ENCODE peak calls at places on chromosomes 6 and 20, in nine cellular contexts. X, E, S, Y, O, Q, L, N and B are unnamed samples.

GRCh38 chr20:4880051-4880450 is 121.3 kb downstream of the SLC23A2 start:
- DNase-seq in O (no peak), L (no peak), N (no peak), Y (no peak), S (no peak), X (no peak), Q (no peak), E (no peak), B (no peak)

GRCh38 chr6:3258720-3259490 is at the start of gene PSMG4:
- DNase-seq in O (peak; percentile 25), Y (peak; percentile 84), S (peak; percentile 98), E (peak; percentile 90), N (peak; percentile 91), X (peak; percentile 83), L (peak; percentile 94), Q (peak; percentile 89), B (peak; percentile 71)

GRCh38 chr20:62197321-62197720 is 14.5 kb downstream of the MTG2 start:
- DNase-seq in X (no peak), S (no peak), Q (no peak), N (no peak), Y (no peak), E (no peak), O (no peak), L (no peak), B (no peak)

GRCh38 chr6:20211941-20212391 is 303 bp downstream of the MBOAT1 start:
- DNase-seq in O (no peak), Y (peak; percentile 39), L (peak; percentile 22), N (no peak), Q (no peak), S (peak; percentile 43), E (peak; percentile 80), X (peak; percentile 20), B (no peak)

GRCh38 chr20:31691646-31692275 is 30.9 kb downstream of the BCL2L1 start:
- DNase-seq in E (no peak), O (peak; percentile 52), N (no peak), S (no peak), Q (peak; percentile 49), X (no peak), Y (peak; percentile 75), L (no peak), B (no peak)

GRCh38 chr6:132471787-132472186 is 41.1 kb downstream of the STX7 start:
- DNase-seq in O (no peak), Y (no peak), N (no peak), L (no peak), S (no peak), Q (no peak), X (no peak), E (peak; percentile 64), B (no peak)

GRCh38 chr6:33668914-33669313 is 42.6 kb downstream of the UQCC2 start:
- DNase-seq in Q (no peak), X (peak; percentile 50), S (peak; percentile 58), E (no peak), L (no peak), Y (no peak), N (no peak), O (no peak), B (no peak)

GRCh38 chr6:128139519-128139918 is 238.7 kb upstream of the THEMIS start:
- DNase-seq in S (no peak), O (no peak), Y (peak; percentile 60), N (no peak), E (no peak), X (no peak), Q (no peak), L (no peak), B (no peak)

GRCh38 chr6:139539852-139540251 is 165.4 kb upstream of the CITED2 start:
- DNase-seq in O (peak; percentile 93), Y (peak; percentile 99), N (no peak), X (peak; percentile 96), L (peak; percentile 82), Q (no peak), E (no peak), S (no peak), B (peak; percentile 85)

GRCh38 chr6:108113557-108114519 is 39.3 kb upstream of the OSTM1 start:
- DNase-seq in N (no peak), Q (peak; percentile 8), X (no peak), L (peak; percentile 69), Y (peak; percentile 55), E (peak; percentile 38), S (peak; percentile 20), O (peak; percentile 11), B (no peak)

GRCh38 chr6:158853072-158853871 is 34.1 kb upstream of the EZR start:
- DNase-seq in Y (peak; percentile 85), X (peak; percentile 94), N (no peak), Q (no peak), E (peak; percentile 84), O (no peak), L (peak; percentile 84), S (peak; percentile 85), B (peak; percentile 52)

GRCh38 chr6:14141531-14141930 is 24.0 kb downstream of the CD83 start:
- DNase-seq in Q (no peak), E (peak; percentile 72), O (no peak), X (no peak), L (no peak), N (no peak), Y (no peak), S (no peak), B (no peak)

GRCh38 chr20:16477632-16478031 is 95.6 kb downstream of the KIF16B start:
- DNase-seq in X (no peak), Q (no peak), O (no peak), N (no peak), Y (peak; percentile 34), E (no peak), L (no peak), S (no peak), B (no peak)

GRCh38 chr6:56842602-56843475 is 112.1 kb upstream of the BEND6 start:
- DNase-seq in L (peak; percentile 28), E (peak; percentile 80), S (no peak), Y (peak; percentile 64), Q (no peak), N (peak; percentile 66), O (no peak), X (no peak), B (no peak)

GRCh38 chr6:163637524-163637923 is 223.0 kb downstream of the QKI start:
- DNase-seq in N (no peak), L (no peak), Q (no peak), S (no peak), X (no peak), E (no peak), Y (no peak), O (no peak), B (no peak)

GRCh38 chr6:134299236-134299635 is 18.7 kb downstream of the SGK1 start:
- DNase-seq in Q (no peak), X (no peak), Y (no peak), O (no peak), L (no peak), S (no peak), N (no peak), E (peak; percentile 17), B (no peak)

GRCh38 chr6:149031545-149032317 is 284.9 kb downstream of the UST start:
- DNase-seq in S (peak; percentile 67), O (no peak), L (peak; percentile 67), Y (peak; percentile 90), Q (no peak), X (peak; percentile 69), E (no peak), N (no peak), B (peak; percentile 77)

GRCh38 chr6:2157441-2158127 is 87.8 kb downstream of the GMDS start:
- DNase-seq in O (peak; percentile 86), Q (no peak), E (no peak), X (peak; percentile 46), L (no peak), Y (peak; percentile 79), N (no peak), S (peak; percentile 15), B (peak; percentile 67)

GRCh38 chr20:54212871-54213270 is 5.0 kb downstream of the PFDN4 start:
- DNase-seq in S (no peak), L (no peak), Q (no peak), Y (no peak), X (no peak), O (no peak), E (no peak), N (no peak), B (no peak)

GRCh38 chr20:41770427-41770826 is 152.2 kb upstream of the CHD6 start:
- DNase-seq in N (no peak), E (no peak), Q (no peak), X (no peak), Y (no peak), O (no peak), L (no peak), S (no peak), B (no peak)

GRCh38 chr6:124334359-124334758 is 530.7 kb downstream of the NKAIN2 start:
- DNase-seq in Y (no peak), X (no peak), N (no peak), Q (no peak), S (no peak), O (no peak), L (no peak), E (peak; percentile 9), B (no peak)

GRCh38 chr6:16819752-16820151 is 58.5 kb upstream of the ATXN1 start:
- DNase-seq in L (no peak), X (no peak), E (no peak), N (no peak), Q (no peak), O (no peak), S (no peak), Y (peak; percentile 15), B (no peak)

GRCh38 chr6:107539409-107539808 is 49.5 kb downstream of the SOBP start:
- DNase-seq in L (no peak), Q (no peak), X (peak; percentile 4), Y (no peak), O (peak; percentile 20), S (no peak), E (peak; percentile 72), N (no peak), B (no peak)

GRCh38 chr6:82741325-82741995 is 324.2 kb downstream of the UBE3D start:
- DNase-seq in E (no peak), S (no peak), Q (no peak), L (no peak), X (no peak), O (no peak), Y (no peak), N (no peak), B (no peak)